ENCODE peak calls at places on chromosomes 11 and 22, in ten cellular contexts. F is A549, J is tibial artery, L is cardiac muscle cell, N is NB4, D is neural progenitor cell, K is body of pancreas, Y is AG10803, M is cardiac fibroblast, T is brain microvascular endothelial cell. O is an unnamed sample.

GRCh38 chr11:19234428-19234827 is 6.3 kb downstream of the E2F8 start:
- DNase-seq in F (no peak), J (no peak), L (no peak), N (no peak), D (no peak), K (no peak), Y (no peak), M (no peak), T (no peak), O (no peak)

GRCh38 chr11:76802621-76803020 is 19.5 kb downstream of the TSKU start:
- DNase-seq in F (peak), J (no peak), L (no peak), N (no peak), D (no peak), K (no peak), Y (no peak), M (no peak), T (no peak), O (no peak)

GRCh38 chr11:119694334-119694733 is 34.7 kb downstream of the NECTIN1 start:
- DNase-seq in F (peak), J (no peak), L (no peak), N (peak), D (no peak), K (peak), Y (no peak), M (no peak), T (no peak), O (no peak)

GRCh38 chr11:117876341-117877119 is at the start of gene FXYD6:
- DNase-seq in F (no peak), J (no peak), L (peak), N (no peak), D (peak), K (peak), Y (no peak), M (no peak), T (no peak), O (no peak)

GRCh38 chr11:74310857-74311256 is 583 bp downstream of the P4HA3 start:
- DNase-seq in F (no peak), J (no peak), L (no peak), N (no peak), D (no peak), K (no peak), Y (no peak), M (no peak), T (no peak), O (no peak)

GRCh38 chr11:17774232-17775034 is 39.9 kb downstream of the KCNC1 start:
- DNase-seq in F (no peak), J (no peak), L (no peak), N (no peak), D (peak), K (no peak), Y (no peak), M (no peak), T (no peak), O (no peak)

GRCh38 chr22:47083379-47083986 is 321.0 kb downstream of the TBC1D22A start:
- DNase-seq in F (no peak), J (no peak), L (no peak), N (no peak), D (no peak), K (no peak), Y (no peak), M (no peak), T (no peak), O (no peak)

GRCh38 chr11:68569357-68569756 is 108.8 kb downstream of the PPP6R3 start:
- DNase-seq in F (no peak), J (no peak), L (no peak), N (no peak), D (no peak), K (no peak), Y (no peak), M (no peak), T (no peak), O (no peak)

DNA sequence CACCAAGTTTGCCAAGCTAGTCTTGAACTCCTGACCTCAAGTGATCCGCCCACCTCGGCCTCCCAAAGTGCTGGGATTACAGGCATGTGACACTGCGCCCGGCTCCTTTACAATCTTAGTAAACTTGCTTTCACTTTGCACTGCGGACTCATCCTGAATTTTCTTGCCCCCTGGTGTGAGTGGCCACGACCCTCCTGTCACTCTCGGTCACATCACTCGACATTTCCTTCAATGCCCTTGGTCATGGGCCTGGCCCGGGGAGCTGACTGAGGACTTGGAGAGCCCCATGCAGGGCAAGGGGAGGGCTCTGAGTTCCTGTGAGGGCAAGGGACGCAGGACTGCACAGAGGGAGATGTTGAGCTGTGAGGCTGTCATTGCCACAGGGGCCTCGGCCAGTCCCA is 21.4 kb downstream of the A4GALT start:
- DNase-seq in F (no peak), J (no peak), L (peak), N (no peak), D (no peak), K (no peak), Y (no peak), M (no peak), T (peak), O (no peak)
- H3K4me3 ChIP-seq in F (no peak), J (peak), L (no peak), N (no peak), D (no peak), K (no peak), Y (peak), M (no peak), T (no peak), O (no peak)

GRCh38 chr11:65047581-65048422 is 6.8 kb downstream of the SAC3D1 start:
- DNase-seq in F (no peak), J (peak), L (no peak), N (no peak), D (no peak), K (no peak), Y (peak), M (no peak), T (no peak), O (no peak)
- H3K4me3 ChIP-seq in F (no peak), J (peak), L (no peak), N (no peak), D (no peak), K (no peak), Y (peak), M (peak), T (peak), O (no peak)

GRCh38 chr11:12196862-12197261 is 86.5 kb downstream of the MICAL2 start:
- DNase-seq in F (no peak), J (no peak), L (no peak), N (no peak), D (no peak), K (no peak), Y (no peak), M (no peak), T (no peak), O (no peak)
- H3K4me3 ChIP-seq in F (no peak), J (no peak), L (no peak), N (no peak), D (no peak), K (no peak), Y (no peak), M (no peak), T (no peak), O (no peak)

DNA sequence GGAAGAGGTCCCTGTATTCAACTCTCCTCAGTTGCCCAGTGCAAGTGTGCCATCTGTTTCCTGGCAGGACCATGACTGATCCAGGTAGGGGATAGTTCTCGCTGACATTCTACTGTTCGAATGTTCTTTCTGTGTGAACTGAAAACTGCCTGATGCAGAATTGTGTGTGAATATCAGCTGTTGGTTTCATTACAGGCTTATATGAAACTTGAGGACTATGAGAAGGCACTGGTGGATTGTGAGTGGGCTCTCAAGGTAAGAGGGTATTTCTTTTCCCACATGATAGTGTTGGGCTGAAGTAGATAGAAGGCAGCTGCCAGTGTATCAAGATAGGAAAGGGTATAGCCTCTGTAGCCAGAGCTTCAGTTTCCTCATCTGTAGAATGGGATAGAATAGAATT is 15.3 kb downstream of the TTC12 start:
- DNase-seq in F (no peak), J (no peak), L (no peak), N (no peak), D (no peak), K (no peak), Y (no peak), M (no peak), T (no peak), O (no peak)
- H3K4me3 ChIP-seq in F (no peak), J (no peak), L (no peak), N (no peak), D (no peak), K (no peak), Y (no peak), M (no peak), T (no peak), O (no peak)

GRCh38 chr11:65522640-65523322 is 2.1 kb upstream of the SCYL1 start:
- DNase-seq in F (no peak), J (no peak), L (no peak), N (peak), D (no peak), K (no peak), Y (no peak), M (no peak), T (no peak), O (no peak)
- H3K4me3 ChIP-seq in F (no peak), J (no peak), L (no peak), N (no peak), D (no peak), K (no peak), Y (no peak), M (no peak), T (no peak), O (no peak)

GRCh38 chr11:2271077-2271326 is 614 bp upstream of the ASCL2 start:
- DNase-seq in F (no peak), J (peak), L (no peak), N (no peak), D (peak), K (peak), Y (no peak), M (no peak), T (no peak), O (no peak)
- H3K4me3 ChIP-seq in F (no peak), J (peak), L (no peak), N (no peak), D (peak), K (no peak), Y (no peak), M (no peak), T (no peak), O (peak)